ENCODE peak calls at places on chromosomes 4 and X, in six cellular contexts. P is endothelial cell of umbilical vein; W is kidney; X is H9; N is psoas muscle; L is effector memory CD4-positive, alpha-beta T cell. V is an unnamed sample.
A peak's percentile ranks its signal among the peaks of the same experiment; 100 is the strongest.

GRCh38 chrX:7074135-7074907 is 73.2 kb upstream of the STS start:
- DNase-seq in X (no peak), L (no peak), P (no peak), W (no peak), N (no peak), V (peak; percentile 57)

GRCh38 chr4:74320559-74321118 is 12.4 kb downstream of the EPGN start:
- DNase-seq in P (peak; percentile 74), L (no peak), W (no peak), N (no peak), X (peak; percentile 66), V (peak; percentile 23)

GRCh38 chr4:126047114-126047513 is 732.4 kb downstream of the FAT4 start:
- DNase-seq in N (no peak), X (no peak), W (no peak), P (no peak), L (no peak), V (no peak)

GRCh38 chr4:137660211-137660610 is 127.9 kb upstream of the PCDH18 start:
- DNase-seq in N (no peak), W (no peak), L (no peak), P (no peak), X (no peak), V (peak; percentile 73)

GRCh38 chrX:84339507-84340364 is 151.7 kb upstream of the RPS6KA6 start:
- DNase-seq in X (no peak), L (no peak), P (peak; percentile 41), N (no peak), W (no peak), V (no peak)

GRCh38 chr4:16598241-16599224 is 299.9 kb downstream of the LDB2 start:
- DNase-seq in X (no peak), P (peak; percentile 46), N (no peak), L (no peak), W (no peak), V (peak; percentile 37)

GRCh38 chr4:26380740-26381139 is 59.9 kb downstream of the RBPJ start:
- DNase-seq in X (no peak), N (no peak), L (no peak), W (no peak), P (no peak), V (no peak)

GRCh38 chr4:52410971-52411370 is 248.1 kb downstream of the USP46 start:
- DNase-seq in N (no peak), L (no peak), X (no peak), P (no peak), W (no peak), V (no peak)

GRCh38 chr4:48780867-48781219 is 764 bp upstream of the FRYL start:
- DNase-seq in W (no peak), L (peak; percentile 1), N (no peak), X (no peak), P (peak; percentile 70), V (no peak)

GRCh38 chr4:119832731-119833233 is 204.2 kb upstream of the PDE5A start:
- DNase-seq in X (no peak), N (no peak), P (no peak), W (no peak), L (no peak), V (no peak)

GRCh38 chr4:156799121-156799589 is 172.4 kb downstream of the PDGFC start:
- DNase-seq in L (no peak), P (no peak), X (no peak), W (no peak), N (no peak), V (no peak)

DNA sequence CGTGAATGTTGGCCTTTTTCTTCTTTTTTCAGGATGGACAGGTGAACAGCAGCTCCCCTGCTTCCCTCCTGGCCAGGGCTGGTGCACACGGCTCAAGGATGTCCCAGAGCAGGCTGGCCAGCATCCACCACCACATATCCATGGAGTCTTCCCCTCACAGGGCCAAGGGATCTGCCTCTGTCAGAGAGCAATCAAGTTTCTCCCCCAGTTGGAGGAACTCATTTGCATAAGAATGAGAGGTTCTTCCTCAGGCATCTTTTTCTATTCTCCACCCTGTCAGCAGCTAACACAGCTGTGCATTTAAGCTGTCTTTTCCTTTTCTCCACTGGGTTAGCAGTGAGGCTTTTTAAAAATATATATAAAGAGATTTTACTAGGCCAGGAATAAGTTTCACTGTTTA is 143.8 kb downstream of the ANAPC10 start:
- DNase-seq in X (peak; percentile 39), N (no peak), W (no peak), P (no peak), L (no peak), V (no peak)
- H3K9me3 ChIP-seq in X (peaks cover 9% of the 10 kb centered on the region), N (peaks cover 15% of the 10 kb centered on the region), W (no peaks in the 10 kb centered on the region), P (no peaks in the 10 kb centered on the region), L (peaks cover 9% of the 10 kb centered on the region), V (no peaks in the 10 kb centered on the region)

DNA sequence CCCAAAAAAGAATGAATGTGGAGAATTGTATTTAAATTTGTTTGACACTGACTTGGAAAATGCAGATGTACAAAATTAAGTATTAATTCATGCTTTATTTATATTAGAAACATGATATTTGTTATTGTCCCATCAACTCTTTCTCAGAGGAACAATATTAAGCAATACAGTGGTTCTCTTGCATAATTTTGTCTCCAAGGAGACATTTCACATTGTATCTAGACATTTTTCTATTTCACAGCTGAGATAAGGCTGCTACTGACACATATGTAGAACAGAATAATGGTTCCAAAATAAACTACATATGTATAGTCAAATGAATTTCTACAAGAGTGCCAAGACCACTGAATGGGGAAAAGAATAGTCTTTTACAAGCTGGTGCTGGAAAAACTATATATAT is 427.9 kb upstream of the SPANXN1 start:
- DNase-seq in L (no peak), P (no peak), W (no peak), N (no peak), X (no peak), V (no peak)
- H3K9me3 ChIP-seq in L (no peaks in the 10 kb centered on the region), P (no peaks in the 10 kb centered on the region), W (no peaks in the 10 kb centered on the region), N (no peaks in the 10 kb centered on the region), X (no peaks in the 10 kb centered on the region), V (no peaks in the 10 kb centered on the region)

GRCh38 chr4:108498925-108499324 is 121.5 kb upstream of the RPL34 start:
- DNase-seq in W (no peak), N (no peak), L (no peak), P (no peak), X (no peak), V (no peak)

GRCh38 chr4:108493596-108493931 is 126.8 kb upstream of the RPL34 start:
- DNase-seq in P (no peak), X (no peak), L (no peak), W (no peak), N (no peak), V (no peak)

GRCh38 chr4:108492816-108493595 is 127.4 kb upstream of the RPL34 start:
- DNase-seq in W (peak; percentile 36), P (no peak), X (peak; percentile 75), L (no peak), N (no peak), V (no peak)
- H3K9me3 ChIP-seq in W (no peaks in the 10 kb centered on the region), P (no peaks in the 10 kb centered on the region), X (no peaks in the 10 kb centered on the region), L (no peaks in the 10 kb centered on the region), N (peaks cover 14% of the 10 kb centered on the region), V (no peaks in the 10 kb centered on the region)

DNA sequence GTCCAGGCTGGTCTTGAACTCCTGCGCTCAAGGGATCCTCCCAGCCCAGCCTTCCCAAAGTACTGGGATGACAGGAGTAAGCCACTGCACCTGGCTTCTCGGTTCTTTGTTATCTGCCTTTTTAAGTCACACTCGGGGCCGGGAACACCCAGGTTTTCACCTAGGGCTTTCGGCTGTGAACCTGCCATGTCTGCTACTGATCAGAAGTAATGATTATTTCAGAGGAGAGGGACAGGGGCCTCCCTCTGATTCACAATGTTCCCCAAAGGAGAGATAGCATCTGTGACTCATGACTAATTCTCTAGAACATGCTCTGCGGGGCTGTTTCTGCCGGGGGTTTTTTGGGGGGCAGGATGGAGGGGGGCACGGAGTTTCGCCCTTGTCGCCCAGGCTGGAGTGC is 26.9 kb downstream of the CRLF2 start:
- DNase-seq in L (no peak), W (peak; percentile 32), X (peak; percentile 3), P (no peak), N (no peak), V (peak; percentile 15)
- H3K9me3 ChIP-seq in L (no peaks in the 10 kb centered on the region), W (no peaks in the 10 kb centered on the region), X (no peaks in the 10 kb centered on the region), P (peaks cover 1% of the 10 kb centered on the region), N (no peaks in the 10 kb centered on the region), V (no peaks in the 10 kb centered on the region)

GRCh38 chr4:182876427-182876826 is 40.8 kb downstream of the DCTD start:
- DNase-seq in N (no peak), W (no peak), P (no peak), X (no peak), L (no peak), V (no peak)

GRCh38 chr4:182874158-182874855 is 42.9 kb downstream of the DCTD start:
- DNase-seq in N (no peak), P (no peak), L (no peak), X (no peak), W (no peak), V (no peak)

GRCh38 chr4:182876006-182876405 is 41.2 kb downstream of the DCTD start:
- DNase-seq in P (no peak), L (no peak), N (no peak), X (no peak), W (no peak), V (no peak)

GRCh38 chr4:182874946-182875345 is 42.2 kb downstream of the DCTD start:
- DNase-seq in L (no peak), X (no peak), P (no peak), W (no peak), N (no peak), V (no peak)

GRCh38 chr4:182875471-182875870 is 41.7 kb downstream of the DCTD start:
- DNase-seq in W (no peak), N (no peak), X (no peak), P (no peak), L (no peak), V (no peak)
- H3K9me3 ChIP-seq in W (no peaks in the 10 kb centered on the region), N (no peaks in the 10 kb centered on the region), X (no peaks in the 10 kb centered on the region), P (no peaks in the 10 kb centered on the region), L (no peaks in the 10 kb centered on the region), V (no peaks in the 10 kb centered on the region)

DNA sequence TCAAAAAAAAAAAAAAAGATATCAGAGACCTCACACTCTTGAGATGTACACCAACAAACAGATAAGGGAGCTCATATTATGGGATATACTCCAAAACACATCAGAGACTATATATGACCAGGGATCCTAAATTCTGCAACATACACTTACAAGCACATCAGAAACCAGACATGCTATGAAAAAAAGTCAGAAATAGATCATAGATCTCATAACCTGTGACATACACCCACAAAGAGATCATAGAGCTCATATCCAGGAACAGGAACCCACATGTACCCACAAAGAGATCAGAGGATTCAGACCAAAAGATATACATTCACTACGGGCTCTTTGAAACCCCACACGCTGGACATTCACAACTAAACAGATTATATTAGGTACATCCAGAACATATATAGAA is 30.1 kb downstream of the SUV39H1 start:
- DNase-seq in P (no peak), X (no peak), N (no peak), W (no peak), L (no peak), V (no peak)
- H3K9me3 ChIP-seq in P (no peaks in the 10 kb centered on the region), X (peaks cover 31% of the 10 kb centered on the region), N (no peaks in the 10 kb centered on the region), W (no peaks in the 10 kb centered on the region), L (no peaks in the 10 kb centered on the region), V (peaks cover 2% of the 10 kb centered on the region)

V was measured in osteoblast.